ENCODE peak calls at places on chromosomes 3 and 15, in four cellular contexts. One of them, this sample, is unnamed.

GRCh38 chr3:112633757-112634156 is 7.2 kb downstream of the CCDC80 start:
- DNase-seq in dorsolateral prefrontal cortex: no peak
- DNase-seq in AG10803: no peak
- DNase-seq in BE2C: no peak
- DNase-seq in this sample: peak; percentile 91

GRCh38 chr3:135760581-135760980 is 204.9 kb upstream of the PPP2R3A start:
- DNase-seq in dorsolateral prefrontal cortex: no peak
- DNase-seq in AG10803: no peak
- DNase-seq in BE2C: no peak
- DNase-seq in this sample: no peak

GRCh38 chr3:151307131-151307530 is 9.5 kb downstream of the GPR87 start:
- DNase-seq in dorsolateral prefrontal cortex: no peak
- DNase-seq in AG10803: no peak
- DNase-seq in BE2C: no peak
- DNase-seq in this sample: peak; percentile 71

GRCh38 chr3:188437921-188438320 is 284.0 kb downstream of the LPP start:
- DNase-seq in dorsolateral prefrontal cortex: no peak
- DNase-seq in AG10803: no peak
- DNase-seq in BE2C: no peak
- DNase-seq in this sample: no peak

GRCh38 chr15:68411276-68411675 is 20.7 kb downstream of the ITGA11 start:
- DNase-seq in dorsolateral prefrontal cortex: no peak
- DNase-seq in AG10803: no peak
- DNase-seq in BE2C: no peak
- DNase-seq in this sample: no peak

GRCh38 chr3:1118074-1118473 is 25.2 kb downstream of the CNTN6 start:
- DNase-seq in dorsolateral prefrontal cortex: no peak
- DNase-seq in AG10803: no peak
- DNase-seq in BE2C: no peak
- DNase-seq in this sample: no peak

GRCh38 chr3:114716916-114717315 is 423.1 kb downstream of the TIGIT start:
- DNase-seq in dorsolateral prefrontal cortex: no peak
- DNase-seq in AG10803: no peak
- DNase-seq in BE2C: no peak
- DNase-seq in this sample: no peak

GRCh38 chr3:104291437-104291851 is 1075.3 kb upstream of the ALCAM start:
- DNase-seq in dorsolateral prefrontal cortex: no peak
- DNase-seq in AG10803: peak; percentile 11
- DNase-seq in BE2C: no peak
- DNase-seq in this sample: no peak

GRCh38 chr3:11632966-11633365 is 10.7 kb downstream of the VGLL4 start:
- DNase-seq in dorsolateral prefrontal cortex: no peak
- DNase-seq in AG10803: no peak
- DNase-seq in BE2C: no peak
- DNase-seq in this sample: no peak

GRCh38 chr3:138332472-138333073 is 2.9 kb upstream of the NME9 start:
- DNase-seq in dorsolateral prefrontal cortex: no peak
- DNase-seq in AG10803: peak; percentile 60
- DNase-seq in BE2C: no peak
- DNase-seq in this sample: peak; percentile 52

GRCh38 chr15:89091667-89092220 is 3.5 kb downstream of the ABHD2 start:
- DNase-seq in dorsolateral prefrontal cortex: no peak
- DNase-seq in AG10803: no peak
- DNase-seq in BE2C: no peak
- DNase-seq in this sample: no peak
- H3K4me3 ChIP-seq in dorsolateral prefrontal cortex: peak overlapping the region; percentile 99
- H3K4me3 ChIP-seq in AG10803: no peak overlapping the region
- H3K4me3 ChIP-seq in BE2C: peak overlapping the region; percentile 53
- H3K4me3 ChIP-seq in this sample: no peak overlapping the region

GRCh38 chr15:79954659-79955058 is 16.3 kb downstream of the BCL2A1 start:
- DNase-seq in dorsolateral prefrontal cortex: no peak
- DNase-seq in AG10803: no peak
- DNase-seq in BE2C: no peak
- DNase-seq in this sample: no peak
- H3K4me3 ChIP-seq in dorsolateral prefrontal cortex: no peak overlapping the region
- H3K4me3 ChIP-seq in AG10803: no peak overlapping the region
- H3K4me3 ChIP-seq in BE2C: no peak overlapping the region
- H3K4me3 ChIP-seq in this sample: no peak overlapping the region

GRCh38 chr15:65214010-65214409 is 2.7 kb upstream of the CILP start:
- DNase-seq in dorsolateral prefrontal cortex: no peak
- DNase-seq in AG10803: no peak
- DNase-seq in BE2C: no peak
- DNase-seq in this sample: no peak
- H3K4me3 ChIP-seq in dorsolateral prefrontal cortex: no peak overlapping the region
- H3K4me3 ChIP-seq in AG10803: no peak overlapping the region
- H3K4me3 ChIP-seq in BE2C: no peak overlapping the region
- H3K4me3 ChIP-seq in this sample: no peak overlapping the region

DNA sequence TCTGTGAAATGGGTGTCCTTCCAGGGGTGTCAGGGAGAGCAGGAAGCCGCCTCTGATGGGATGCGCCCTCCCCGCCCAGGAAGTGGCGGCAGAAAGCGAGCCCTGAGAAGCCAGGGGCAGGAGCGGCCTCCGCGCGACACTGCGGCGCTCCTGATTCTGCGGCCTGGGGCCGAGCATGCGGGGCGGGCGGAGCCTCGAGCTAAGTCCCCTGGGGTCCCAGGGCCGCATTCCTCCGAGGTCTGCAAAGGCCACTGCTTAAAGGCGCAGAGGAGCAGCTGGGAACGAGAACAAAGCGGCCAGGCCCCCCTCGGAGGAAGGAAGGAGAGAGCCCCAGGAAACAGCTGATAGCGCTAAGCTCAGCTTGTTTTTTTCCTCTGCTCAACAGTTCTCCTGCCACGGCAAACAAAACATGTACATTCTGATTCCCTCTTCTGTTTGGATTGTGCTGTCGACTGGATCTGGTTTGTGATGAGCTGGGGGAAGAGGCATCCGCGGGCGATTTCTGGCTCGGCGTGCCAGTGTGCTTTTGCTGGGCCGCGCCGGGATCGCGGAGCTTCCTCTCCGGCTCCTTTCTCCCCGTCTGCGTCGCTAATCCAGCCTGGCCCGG is 34.1 kb downstream of the GRK7 start:
- DNase-seq in dorsolateral prefrontal cortex: no peak
- DNase-seq in AG10803: peak; percentile 49
- DNase-seq in BE2C: no peak
- DNase-seq in this sample: peak; percentile 16
- H3K4me3 ChIP-seq in dorsolateral prefrontal cortex: peak overlapping the region; percentile 36
- H3K4me3 ChIP-seq in AG10803: peak overlapping the region; percentile 55
- H3K4me3 ChIP-seq in BE2C: no peak overlapping the region
- H3K4me3 ChIP-seq in this sample: no peak overlapping the region

DNA sequence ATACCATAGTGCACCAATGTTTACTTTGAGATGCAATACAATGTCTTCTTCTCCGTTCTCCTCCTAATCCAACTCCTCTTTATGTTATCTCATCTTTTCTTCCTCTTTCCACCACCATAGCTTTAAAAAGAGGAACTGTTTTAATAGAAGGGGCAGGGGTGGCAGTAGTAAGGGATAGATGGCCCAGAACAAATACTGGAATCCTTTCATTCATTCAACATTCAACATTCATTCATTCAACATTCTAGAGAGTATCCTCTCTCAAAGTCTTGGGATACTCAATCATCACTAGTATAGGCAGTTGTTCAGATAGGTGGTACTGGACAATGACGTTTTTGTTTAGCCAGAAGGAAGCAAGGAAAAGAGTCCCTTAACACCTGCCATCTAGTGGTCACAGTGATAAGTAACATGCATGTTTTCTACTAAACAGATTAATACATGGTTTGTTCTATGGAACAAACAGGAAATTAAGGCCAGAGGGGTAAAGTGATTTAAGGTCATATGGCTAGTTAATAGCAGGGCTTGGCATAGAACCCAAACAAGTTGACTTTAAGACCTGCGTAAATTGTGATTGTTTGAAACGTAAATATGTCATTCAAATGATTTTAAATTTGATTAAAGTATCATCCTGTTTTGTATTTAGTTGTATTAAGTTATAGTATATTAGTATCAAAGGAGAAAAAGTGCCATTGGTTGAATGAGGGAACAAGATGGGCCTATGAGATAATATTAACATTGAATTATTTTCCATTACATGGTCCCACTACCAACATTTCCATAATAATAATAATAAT is 26.9 kb upstream of the EHHADH start:
- DNase-seq in dorsolateral prefrontal cortex: no peak
- DNase-seq in AG10803: peak; percentile 68
- DNase-seq in BE2C: peak; percentile 15
- DNase-seq in this sample: peak; percentile 20
- H3K4me3 ChIP-seq in dorsolateral prefrontal cortex: no peak overlapping the region
- H3K4me3 ChIP-seq in AG10803: no peak overlapping the region
- H3K4me3 ChIP-seq in BE2C: no peak overlapping the region
- H3K4me3 ChIP-seq in this sample: no peak overlapping the region